ENCODE peak calls at places on chromosome 16, in eight cellular contexts. One of them, this sample, is unnamed.

GRCh38 chr16:59126486-59126885 is 392.4 kb upstream of the GOT2 start:
- DNase-seq in PC-9: no peak
- DNase-seq in heart left ventricle: no peak
- DNase-seq in T1000: no peak
- DNase-seq in activated naive CD4-positive, alpha-beta T cell: no peak
- DNase-seq in iris pigment epithelial cell: no peak
- DNase-seq in MCF 10A: no peak
- DNase-seq in effector memory CD4-positive, alpha-beta T cell: no peak
- DNase-seq in this sample: no peak

GRCh38 chr16:71441348-71441781 is 489 bp downstream of the TLE7 start:
- DNase-seq in effector memory CD4-positive, alpha-beta T cell: no peak
- DNase-seq in PC-9: no peak
- DNase-seq in iris pigment epithelial cell: no peak
- DNase-seq in T1000: no peak
- DNase-seq in MCF 10A: no peak
- DNase-seq in activated naive CD4-positive, alpha-beta T cell: no peak
- DNase-seq in heart left ventricle: no peak
- DNase-seq in this sample: no peak

GRCh38 chr16:10833271-10833670 is 14.7 kb upstream of the TVP23A start:
- DNase-seq in T1000: no peak
- DNase-seq in PC-9: no peak
- DNase-seq in activated naive CD4-positive, alpha-beta T cell: no peak
- DNase-seq in effector memory CD4-positive, alpha-beta T cell: no peak
- DNase-seq in heart left ventricle: no peak
- DNase-seq in iris pigment epithelial cell: no peak
- DNase-seq in MCF 10A: no peak
- DNase-seq in this sample: no peak

GRCh38 chr16:75861981-75862380 is 135.7 kb upstream of the CPHXL start:
- DNase-seq in T1000: no peak
- DNase-seq in activated naive CD4-positive, alpha-beta T cell: no peak
- DNase-seq in iris pigment epithelial cell: no peak
- DNase-seq in effector memory CD4-positive, alpha-beta T cell: no peak
- DNase-seq in MCF 10A: no peak
- DNase-seq in heart left ventricle: no peak
- DNase-seq in PC-9: no peak
- DNase-seq in this sample: no peak

GRCh38 chr16:89537549-89537925 is 22.9 kb upstream of the RPL13 start:
- DNase-seq in PC-9: no peak
- DNase-seq in iris pigment epithelial cell: no peak
- DNase-seq in effector memory CD4-positive, alpha-beta T cell: no peak
- DNase-seq in heart left ventricle: no peak
- DNase-seq in activated naive CD4-positive, alpha-beta T cell: no peak
- DNase-seq in MCF 10A: no peak
- DNase-seq in T1000: no peak
- DNase-seq in this sample: no peak

GRCh38 chr16:51155199-51155607 is 4.1 kb upstream of the SALL1 start:
- DNase-seq in MCF 10A: no peak
- DNase-seq in effector memory CD4-positive, alpha-beta T cell: no peak
- DNase-seq in PC-9: no peak
- DNase-seq in activated naive CD4-positive, alpha-beta T cell: no peak
- DNase-seq in iris pigment epithelial cell: no peak
- DNase-seq in T1000: no peak
- DNase-seq in heart left ventricle: no peak
- DNase-seq in this sample: no peak

GRCh38 chr16:83344014-83344413 is 463.8 kb upstream of the HSBP1 start:
- DNase-seq in PC-9: no peak
- DNase-seq in activated naive CD4-positive, alpha-beta T cell: no peak
- DNase-seq in heart left ventricle: no peak
- DNase-seq in T1000: peak
- DNase-seq in effector memory CD4-positive, alpha-beta T cell: no peak
- DNase-seq in iris pigment epithelial cell: peak
- DNase-seq in MCF 10A: peak
- DNase-seq in this sample: no peak

GRCh38 chr16:49620868-49621239 is 235.1 kb downstream of the ZNF423 start:
- DNase-seq in T1000: peak
- DNase-seq in heart left ventricle: no peak
- DNase-seq in activated naive CD4-positive, alpha-beta T cell: no peak
- DNase-seq in effector memory CD4-positive, alpha-beta T cell: no peak
- DNase-seq in PC-9: no peak
- DNase-seq in MCF 10A: no peak
- DNase-seq in iris pigment epithelial cell: no peak
- DNase-seq in this sample: no peak

GRCh38 chr16:85197611-85198566 is 85.6 kb upstream of the CIBAR2 start:
- DNase-seq in heart left ventricle: no peak
- DNase-seq in T1000: no peak
- DNase-seq in iris pigment epithelial cell: no peak
- DNase-seq in activated naive CD4-positive, alpha-beta T cell: no peak
- DNase-seq in effector memory CD4-positive, alpha-beta T cell: no peak
- DNase-seq in MCF 10A: no peak
- DNase-seq in PC-9: no peak
- DNase-seq in this sample: no peak

GRCh38 chr16:57113042-57113453 is 20.7 kb downstream of the CPNE2 start:
- DNase-seq in effector memory CD4-positive, alpha-beta T cell: no peak
- DNase-seq in heart left ventricle: no peak
- DNase-seq in T1000: no peak
- DNase-seq in activated naive CD4-positive, alpha-beta T cell: no peak
- DNase-seq in MCF 10A: no peak
- DNase-seq in iris pigment epithelial cell: peak
- DNase-seq in PC-9: no peak
- DNase-seq in this sample: no peak

GRCh38 chr16:53841884-53842283 is 137.9 kb downstream of the FTO start:
- DNase-seq in iris pigment epithelial cell: no peak
- DNase-seq in MCF 10A: no peak
- DNase-seq in activated naive CD4-positive, alpha-beta T cell: no peak
- DNase-seq in effector memory CD4-positive, alpha-beta T cell: no peak
- DNase-seq in PC-9: no peak
- DNase-seq in heart left ventricle: no peak
- DNase-seq in T1000: no peak
- DNase-seq in this sample: no peak

GRCh38 chr16:53041196-53041977 is 11.3 kb downstream of the CHD9NB start:
- DNase-seq in effector memory CD4-positive, alpha-beta T cell: no peak
- DNase-seq in PC-9: peak
- DNase-seq in MCF 10A: peak
- DNase-seq in iris pigment epithelial cell: peak
- DNase-seq in T1000: no peak
- DNase-seq in heart left ventricle: peak
- DNase-seq in activated naive CD4-positive, alpha-beta T cell: no peak
- DNase-seq in this sample: no peak

GRCh38 chr16:70685061-70685937 is 554 bp downstream of the MTSS2 start:
- DNase-seq in effector memory CD4-positive, alpha-beta T cell: no peak
- DNase-seq in PC-9: no peak
- DNase-seq in iris pigment epithelial cell: no peak
- DNase-seq in activated naive CD4-positive, alpha-beta T cell: no peak
- DNase-seq in T1000: no peak
- DNase-seq in heart left ventricle: peak
- DNase-seq in MCF 10A: no peak
- DNase-seq in this sample: no peak

GRCh38 chr16:49463529-49463928 is 89.9 kb downstream of the C16orf78 start:
- DNase-seq in PC-9: no peak
- DNase-seq in heart left ventricle: no peak
- DNase-seq in activated naive CD4-positive, alpha-beta T cell: peak
- DNase-seq in effector memory CD4-positive, alpha-beta T cell: peak
- DNase-seq in iris pigment epithelial cell: no peak
- DNase-seq in T1000: no peak
- DNase-seq in MCF 10A: no peak
- DNase-seq in this sample: no peak

GRCh38 chr16:84104231-84104630 is 12.5 kb downstream of the MBTPS1 start:
- DNase-seq in PC-9: no peak
- DNase-seq in heart left ventricle: no peak
- DNase-seq in MCF 10A: no peak
- DNase-seq in activated naive CD4-positive, alpha-beta T cell: no peak
- DNase-seq in T1000: no peak
- DNase-seq in effector memory CD4-positive, alpha-beta T cell: no peak
- DNase-seq in iris pigment epithelial cell: no peak
- DNase-seq in this sample: no peak

GRCh38 chr16:84823484-84823883 is 3.7 kb downstream of the CRISPLD2 start:
- DNase-seq in T1000: no peak
- DNase-seq in effector memory CD4-positive, alpha-beta T cell: no peak
- DNase-seq in iris pigment epithelial cell: peak
- DNase-seq in heart left ventricle: no peak
- DNase-seq in PC-9: no peak
- DNase-seq in activated naive CD4-positive, alpha-beta T cell: no peak
- DNase-seq in MCF 10A: no peak
- DNase-seq in this sample: no peak

GRCh38 chr16:3168706-3169105 is 19.3 kb upstream of the OR1F1 start:
- DNase-seq in effector memory CD4-positive, alpha-beta T cell: no peak
- DNase-seq in heart left ventricle: no peak
- DNase-seq in PC-9: no peak
- DNase-seq in iris pigment epithelial cell: no peak
- DNase-seq in activated naive CD4-positive, alpha-beta T cell: no peak
- DNase-seq in T1000: no peak
- DNase-seq in MCF 10A: no peak
- DNase-seq in this sample: no peak

GRCh38 chr16:19162085-19162484 is 6.0 kb upstream of the SYT17 start:
- DNase-seq in activated naive CD4-positive, alpha-beta T cell: no peak
- DNase-seq in PC-9: no peak
- DNase-seq in MCF 10A: no peak
- DNase-seq in heart left ventricle: no peak
- DNase-seq in iris pigment epithelial cell: peak
- DNase-seq in T1000: no peak
- DNase-seq in effector memory CD4-positive, alpha-beta T cell: no peak
- DNase-seq in this sample: no peak

This sample was measured in cerebellum.